ENCODE peak calls at places on chromosome 1, in five cellular contexts. Y, I, V, T and C are unnamed samples.

GRCh38 chr1:44505210-44505993 is 100.3 kb downstream of the RNF220 start:
- DNase-seq in Y (no peak), I (peak), V (no peak), T (no peak), C (no peak)

GRCh38 chr1:211876849-211877248 is 46.3 kb upstream of the LPGAT1 start:
- DNase-seq in Y (no peak), I (no peak), V (no peak), T (no peak), C (no peak)

GRCh38 chr1:165152109-165152508 is 204.4 kb downstream of the LMX1A start:
- DNase-seq in Y (no peak), I (no peak), V (no peak), T (no peak), C (no peak)

GRCh38 chr1:67019600-67020136 is 34.3 kb downstream of the SLC35D1 start:
- DNase-seq in Y (no peak), I (peak), V (peak), T (no peak), C (no peak)

GRCh38 chr1:36553591-36554417 is 71.1 kb upstream of the CSF3R start:
- DNase-seq in Y (peak), I (peak), V (peak), T (peak), C (peak)

GRCh38 chr1:22369294-22370189 is 82.1 kb upstream of the ZBTB40 start:
- DNase-seq in Y (no peak), I (no peak), V (no peak), T (no peak), C (no peak)

GRCh38 chr1:33317354-33317753 is 3.5 kb downstream of the A3GALT2 start:
- DNase-seq in Y (no peak), I (no peak), V (no peak), T (no peak), C (no peak)

GRCh38 chr1:177219458-177220390 is 49.0 kb downstream of the BRINP2 start:
- DNase-seq in Y (no peak), I (no peak), V (no peak), T (no peak), C (no peak)

GRCh38 chr1:162903246-162903645 is 42.3 kb upstream of the CCDC190 start:
- DNase-seq in Y (no peak), I (no peak), V (no peak), T (no peak), C (no peak)

GRCh38 chr1:171756856-171757255 is 15.0 kb upstream of the VAMP4 start:
- DNase-seq in Y (no peak), I (no peak), V (no peak), T (no peak), C (no peak)